ENCODE peak calls at places on chromosome 6, in eight cellular contexts. I is MM.1S, Q is H9, K is breast epithelium, A is thoracic aorta, H is endodermal cell, L is psoas muscle, B is HCT116. M is an unnamed sample.

GRCh38 chr6:37283786-37284185 is 25.8 kb upstream of the TMEM217 start:
- DNase-seq in L (peak; percentile 92), B (no peak), I (no peak), H (no peak), K (no peak), Q (no peak), A (peak; percentile 61), M (no peak)

GRCh38 chr6:42315991-42316378 is 98.3 kb upstream of the MRPS10 start:
- DNase-seq in B (peak; percentile 90), K (no peak), H (peak; percentile 79), I (no peak), L (no peak), A (peak; percentile 3), Q (peak; percentile 71), M (peak; percentile 96)

GRCh38 chr6:126764104-126764503 is 354.4 kb upstream of the RSPO3 start:
- DNase-seq in K (no peak), H (no peak), A (no peak), I (no peak), Q (no peak), L (no peak), B (no peak), M (no peak)

GRCh38 chr6:15443119-15443518 is 197.2 kb downstream of the JARID2 start:
- DNase-seq in Q (no peak), K (no peak), I (no peak), A (no peak), H (no peak), B (no peak), L (no peak), M (no peak)

GRCh38 chr6:164097557-164098398 is 683.3 kb downstream of the QKI start:
- DNase-seq in B (no peak), I (no peak), Q (peak; percentile 40), H (peak; percentile 71), L (peak; percentile 50), K (no peak), A (no peak), M (no peak)

GRCh38 chr6:158630944-158631616 is 13.5 kb downstream of the DYNLT1 start:
- DNase-seq in I (no peak), H (peak; percentile 39), L (peak; percentile 66), A (no peak), B (no peak), Q (no peak), K (peak; percentile 77), M (no peak)

GRCh38 chr6:153208706-153209105 is 77.6 kb upstream of the RGS17 start:
- DNase-seq in H (no peak), I (no peak), Q (no peak), K (no peak), A (no peak), B (no peak), L (no peak), M (no peak)

GRCh38 chr6:137430954-137431353 is 63.2 kb downstream of the OLIG3 start:
- DNase-seq in K (no peak), A (no peak), Q (no peak), L (no peak), I (no peak), B (no peak), H (no peak), M (no peak)

GRCh38 chr6:53375851-53376250 is 27.1 kb upstream of the ELOVL5 start:
- DNase-seq in K (no peak), L (no peak), Q (no peak), H (no peak), I (no peak), B (no peak), A (no peak), M (no peak)

GRCh38 chr6:169174516-169175359 is 78.9 kb downstream of the THBS2 start:
- DNase-seq in A (no peak), I (no peak), Q (peak; percentile 24), L (no peak), H (no peak), K (no peak), B (no peak), M (no peak)

GRCh38 chr6:157558049-157558448 is 177.1 kb downstream of the ZDHHC14 start:
- DNase-seq in A (no peak), I (no peak), K (no peak), H (peak; percentile 63), L (no peak), Q (no peak), B (no peak), M (no peak)

DNA sequence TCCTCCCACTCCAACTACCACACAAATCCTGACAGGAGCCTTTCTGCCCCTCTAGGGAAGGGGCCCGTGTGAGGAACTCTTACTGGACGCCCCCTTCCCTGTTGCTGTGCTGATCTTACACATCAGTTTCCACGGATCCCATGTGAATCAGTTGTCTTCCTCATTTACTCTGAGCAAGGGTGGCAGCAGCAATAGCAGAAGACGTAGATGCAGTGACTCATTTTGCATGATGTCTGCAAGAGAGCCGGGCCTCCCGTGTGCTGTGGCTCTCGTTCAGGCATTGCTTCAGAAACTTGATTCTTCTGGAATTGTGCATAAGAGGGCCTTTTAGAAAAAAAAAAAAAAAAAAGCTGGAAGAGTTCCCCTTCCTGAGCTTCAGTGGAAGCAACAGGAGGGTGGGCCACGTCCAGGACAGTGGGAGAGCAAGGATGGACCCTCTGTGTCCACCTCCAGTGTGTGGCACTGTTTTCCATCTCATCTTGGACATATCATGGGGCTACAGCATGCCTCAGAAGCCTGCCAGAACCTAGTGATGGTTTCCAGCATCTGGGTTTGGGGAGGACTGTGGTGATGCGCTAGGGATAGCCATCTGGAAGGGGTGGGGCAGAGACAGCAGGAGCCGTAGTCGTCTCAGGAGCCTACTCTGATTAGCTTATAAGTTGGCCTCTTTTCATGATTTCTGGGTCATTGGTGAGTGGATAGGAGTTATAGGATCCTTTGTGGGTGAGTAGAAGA is 62.1 kb downstream of the FOXO3 start:
- DNase-seq in H (no peak), L (peak; percentile 71), I (no peak), A (peak; percentile 38), Q (no peak), K (no peak), B (no peak), M (no peak)
- TF ChIP-seq CTCF in H (no peak), L (no peak), I (no peak), A (no peak), Q (no peak), K (no peak), B (no peak), M (no peak)

GRCh38 chr6:46781478-46782378 is 11.5 kb upstream of the MEP1A start:
- DNase-seq in B (peak; percentile 58), I (peak; percentile 63), A (peak; percentile 4), K (no peak), Q (no peak), H (peak; percentile 71), L (no peak), M (peak; percentile 24)
- TF ChIP-seq CTCF in B (peak; percentile 75), I (peak; percentile 63), A (peak; percentile 42), K (peak; percentile 38), Q (peak; percentile 85), H (peak; percentile 89), L (peak; percentile 70), M (peak; percentile 80)

DNA sequence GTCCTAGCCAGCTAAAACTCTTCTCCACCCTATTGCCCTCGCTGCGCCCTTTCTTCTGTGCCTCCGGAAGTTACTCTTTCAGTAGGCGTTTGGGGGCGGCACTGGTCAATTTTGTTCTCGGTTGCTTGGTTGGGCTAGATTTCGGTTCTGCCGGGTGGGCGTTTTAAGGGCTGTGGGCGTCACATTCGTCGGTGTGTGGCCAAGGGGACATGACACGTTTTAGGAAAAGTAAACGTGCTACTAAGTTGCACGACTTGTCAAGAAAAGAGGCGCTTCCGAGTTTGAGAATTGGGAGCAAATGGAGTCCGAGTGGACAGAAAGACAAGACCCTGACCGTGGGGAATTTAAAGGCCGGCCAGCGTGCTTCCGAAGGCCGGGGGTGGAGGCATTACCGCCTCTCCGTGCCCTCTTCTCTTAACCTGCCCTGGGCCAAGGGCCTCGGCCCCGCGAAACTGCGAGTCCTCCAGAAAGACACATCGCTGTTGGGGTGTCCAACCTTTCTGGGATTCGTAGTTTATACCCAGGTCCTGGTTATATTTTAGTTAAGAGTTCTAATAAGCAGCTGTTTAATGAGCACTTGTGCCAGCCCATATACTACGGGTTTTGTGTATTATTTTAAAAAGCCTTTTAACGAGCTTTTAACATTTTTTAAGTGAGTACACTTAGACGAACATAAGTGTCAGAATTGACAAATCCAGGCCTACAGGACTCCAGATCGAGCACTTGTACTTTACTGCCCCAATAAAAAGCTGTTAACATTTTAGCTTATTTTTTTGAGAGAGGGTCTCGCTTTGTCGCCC is 664 bp upstream of the BAG6 start:
- DNase-seq in Q (peak; percentile 93), K (peak; percentile 83), H (peak; percentile 95), L (peak; percentile 91), I (peak; percentile 91), A (peak; percentile 82), B (no peak), M (no peak)
- TF ChIP-seq CTCF in Q (no peak), K (no peak), H (peak; percentile 31), L (no peak), I (no peak), A (no peak), B (no peak), M (no peak)

GRCh38 chr6:16712931-16713484 is 48.3 kb downstream of the ATXN1 start:
- DNase-seq in K (no peak), H (peak; percentile 52), I (no peak), B (peak; percentile 91), A (no peak), Q (no peak), L (no peak), M (peak; percentile 95)
- TF ChIP-seq CTCF in K (peak; percentile 13), H (peak; percentile 51), I (no peak), B (peak; percentile 57), A (peak; percentile 19), Q (peak; percentile 37), L (no peak), M (peak; percentile 47)

GRCh38 chr6:45611502-45611901 is 233.8 kb upstream of the SUPT3H start:
- DNase-seq in A (no peak), B (no peak), Q (no peak), I (no peak), K (no peak), L (no peak), H (no peak), M (no peak)

GRCh38 chr6:45616209-45616608 is 238.5 kb upstream of the SUPT3H start:
- DNase-seq in L (no peak), B (no peak), A (no peak), Q (no peak), H (no peak), K (no peak), I (no peak), M (no peak)

GRCh38 chr6:45610832-45611231 is 233.1 kb upstream of the SUPT3H start:
- DNase-seq in H (no peak), L (no peak), I (no peak), A (no peak), B (no peak), K (no peak), Q (no peak), M (no peak)

GRCh38 chr6:45614488-45615285 is 237.0 kb upstream of the SUPT3H start:
- DNase-seq in I (no peak), A (no peak), K (no peak), Q (no peak), B (no peak), L (no peak), H (no peak), M (no peak)

DNA sequence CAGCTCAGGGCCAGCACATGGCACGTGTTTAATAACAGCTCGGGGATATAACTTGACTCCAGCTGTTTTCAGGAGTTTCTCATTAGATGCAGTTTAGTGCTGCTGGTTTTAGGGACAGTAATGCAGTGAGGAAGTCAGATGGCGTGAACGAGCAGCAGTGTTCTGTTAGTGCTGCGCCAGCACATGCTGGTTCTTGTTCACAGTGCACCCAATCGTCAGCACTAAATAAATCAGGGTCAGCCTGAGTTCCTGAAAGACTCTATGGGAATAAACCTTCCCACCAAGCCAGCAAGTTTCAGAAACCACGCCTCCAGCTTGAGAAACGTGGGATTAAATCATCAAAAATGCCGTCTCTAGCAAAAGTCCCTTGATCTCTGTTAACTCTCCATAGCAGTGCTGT is 235.9 kb upstream of the SUPT3H start:
- DNase-seq in L (peak; percentile 61), H (no peak), B (no peak), I (no peak), A (no peak), K (no peak), Q (no peak), M (no peak)
- TF ChIP-seq CTCF in L (no peak), H (no peak), B (no peak), I (no peak), A (no peak), K (no peak), Q (no peak), M (no peak)